ENCODE peak calls at places on chromosome 5, in nine cellular contexts. X is fibroblast of the aortic adventitia, Q is HCT116, J is thoracic aorta, N is stomach, S is OCI-LY7, K is spleen, I is cardiac fibroblast, U is AG10803. W is an unnamed sample.

GRCh38 chr5:139387611-139388197 is 2.0 kb downstream of the MZB1 start:
- DNase-seq in X (no peak), Q (no peak), J (no peak), N (no peak), S (peak), K (peak), I (no peak), U (no peak), W (no peak)

GRCh38 chr5:151150484-151151262 is 6.9 kb downstream of the ANXA6 start:
- DNase-seq in X (peak), Q (no peak), J (no peak), N (peak), S (peak), K (peak), I (peak), U (peak), W (peak)

GRCh38 chr5:133205204-133205603 is 153.4 kb downstream of the HSPA4 start:
- DNase-seq in X (peak), Q (no peak), J (no peak), N (no peak), S (no peak), K (no peak), I (no peak), U (peak), W (no peak)

GRCh38 chr5:25754895-25755294 is 1110.1 kb upstream of the CDH10 start:
- DNase-seq in X (no peak), Q (peak), J (no peak), N (no peak), S (peak), K (no peak), I (peak), U (no peak), W (no peak)

GRCh38 chr5:9903806-9904205 is 273.7 kb upstream of the TAS2R1 start:
- DNase-seq in X (peak), Q (no peak), J (no peak), N (no peak), S (no peak), K (no peak), I (peak), U (peak), W (no peak)

GRCh38 chr5:98631311-98632054 is 142.0 kb upstream of the RGMB start:
- DNase-seq in X (peak), Q (no peak), J (no peak), N (no peak), S (no peak), K (no peak), I (peak), U (peak), W (no peak)

GRCh38 chr5:119996128-119996527 is 366.8 kb downstream of the FAM170A start:
- DNase-seq in X (no peak), Q (no peak), J (no peak), N (no peak), S (no peak), K (no peak), I (no peak), U (peak), W (no peak)

GRCh38 chr5:143606043-143606752 is 202.7 kb upstream of the NR3C1 start:
- DNase-seq in X (no peak), Q (no peak), J (no peak), N (no peak), S (peak), K (no peak), I (no peak), U (peak), W (no peak)

GRCh38 chr5:143308726-143309125 is 94.8 kb downstream of the NR3C1 start:
- DNase-seq in X (peak), Q (no peak), J (no peak), N (no peak), S (no peak), K (no peak), I (no peak), U (peak), W (no peak)

GRCh38 chr5:90135979-90136378 is 273.6 kb downstream of the CETN3 start:
- DNase-seq in X (no peak), Q (no peak), J (no peak), N (no peak), S (peak), K (no peak), I (no peak), U (no peak), W (peak)

GRCh38 chr5:74201334-74202081 is 439.0 kb downstream of the ENC1 start:
- DNase-seq in X (peak), Q (no peak), J (no peak), N (peak), S (no peak), K (no peak), I (peak), U (peak), W (no peak)

GRCh38 chr5:171272996-171273970 is 35.8 kb upstream of the TLX3 start:
- DNase-seq in X (peak), Q (peak), J (no peak), N (no peak), S (peak), K (no peak), I (peak), U (peak), W (peak)
- TF ChIP-seq CTCF in X (no peak), Q (peak), J (no peak), N (no peak), S (peak), K (no peak), I (peak), U (peak), W (peak)

GRCh38 chr5:76403963-76404693 is 1.0 kb downstream of the IQGAP2 start:
- DNase-seq in X (no peak), Q (no peak), J (no peak), N (peak), S (peak), K (peak), I (peak), U (no peak), W (peak)
- TF ChIP-seq CTCF in X (no peak), Q (no peak), J (no peak), N (no peak), S (no peak), K (no peak), I (no peak), U (no peak), W (no peak)

DNA sequence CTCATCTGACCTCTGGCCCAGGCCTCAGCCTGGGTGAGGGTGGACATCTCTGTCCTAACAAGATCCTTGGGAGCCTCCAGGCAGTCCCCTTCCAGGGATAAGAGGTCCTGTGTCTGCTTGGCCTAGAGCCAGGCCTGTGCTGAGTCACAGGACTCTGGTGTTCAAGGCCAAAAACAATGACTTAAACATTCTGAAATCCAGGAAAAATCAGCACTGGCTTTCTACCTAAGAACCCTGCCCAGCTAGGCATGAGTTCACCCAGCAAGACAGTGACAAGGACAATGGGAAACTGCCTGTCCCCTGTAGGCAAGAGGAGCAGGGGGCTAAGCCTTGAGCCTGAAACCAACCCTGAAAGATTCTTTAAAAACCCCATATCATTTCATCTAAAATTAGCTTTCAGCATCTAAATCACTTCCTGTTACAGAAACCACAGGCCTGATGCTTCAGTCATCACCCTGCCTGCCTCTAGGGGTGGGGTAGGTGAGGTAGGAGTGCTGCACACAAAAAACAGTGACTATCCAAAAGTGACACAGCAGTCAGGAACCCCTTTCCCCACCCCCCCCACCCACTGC is 29.9 kb downstream of the CSF2 start:
- DNase-seq in X (peak), Q (peak), J (peak), N (peak), S (peak), K (peak), I (peak), U (peak), W (no peak)
- TF ChIP-seq CTCF in X (peak), Q (no peak), J (peak), N (no peak), S (peak), K (peak), I (peak), U (no peak), W (no peak)

GRCh38 chr5:177592010-177592834 is at the start of gene TMED9:
- DNase-seq in X (peak), Q (peak), J (peak), N (peak), S (peak), K (peak), I (peak), U (peak), W (peak)
- TF ChIP-seq CTCF in X (no peak), Q (no peak), J (peak), N (no peak), S (no peak), K (peak), I (no peak), U (no peak), W (no peak)

GRCh38 chr5:175844174-175844573 is 27.2 kb upstream of the CPLX2 start:
- DNase-seq in X (no peak), Q (no peak), J (no peak), N (no peak), S (no peak), K (no peak), I (no peak), U (no peak), W (no peak)

GRCh38 chr5:175842947-175843793 is 28.2 kb upstream of the CPLX2 start:
- DNase-seq in X (peak), Q (no peak), J (no peak), N (no peak), S (no peak), K (no peak), I (peak), U (peak), W (peak)

GRCh38 chr5:175836741-175837729 is 34.3 kb upstream of the CPLX2 start:
- DNase-seq in X (no peak), Q (no peak), J (no peak), N (no peak), S (no peak), K (no peak), I (no peak), U (no peak), W (no peak)

GRCh38 chr5:175842506-175842905 is 28.9 kb upstream of the CPLX2 start:
- DNase-seq in X (no peak), Q (no peak), J (no peak), N (no peak), S (no peak), K (no peak), I (no peak), U (no peak), W (no peak)

DNA sequence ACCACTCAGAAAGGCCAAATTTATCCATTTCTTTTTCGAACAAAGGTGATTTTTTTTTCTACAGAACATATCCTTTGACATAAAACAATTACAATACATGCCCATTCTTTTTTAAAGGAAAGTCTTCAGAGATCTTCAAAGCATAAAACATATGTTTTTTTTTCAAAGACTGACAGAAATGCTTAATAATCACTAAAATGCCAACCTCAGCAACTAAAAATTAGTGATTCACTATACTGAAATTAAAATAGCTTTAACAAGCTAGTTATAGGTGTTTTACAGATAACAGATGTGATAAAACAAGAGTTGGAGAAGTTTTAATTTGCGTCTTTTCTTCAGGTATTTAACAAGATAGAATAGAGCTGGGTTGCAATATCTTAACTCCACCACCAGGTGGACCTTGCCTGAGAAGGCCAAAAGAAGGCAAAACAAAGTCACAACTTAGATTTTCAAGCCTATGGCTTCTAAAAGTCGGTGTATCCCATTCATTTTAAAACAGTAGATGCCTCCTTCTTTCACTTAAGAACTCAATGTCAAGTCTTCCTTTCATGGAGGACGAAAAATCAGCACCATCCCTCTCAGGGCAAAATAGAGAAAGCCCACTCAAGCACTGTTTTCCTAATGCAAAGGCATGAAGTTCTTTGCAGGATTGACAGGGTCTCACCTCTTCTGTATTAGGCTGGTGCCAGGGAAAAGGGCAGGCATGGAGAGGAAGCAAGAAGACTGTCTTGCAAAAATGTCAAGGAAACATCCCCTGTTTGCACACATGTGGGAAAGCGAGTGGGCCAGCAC is 31.1 kb upstream of the CPLX2 start:
- DNase-seq in X (peak), Q (no peak), J (no peak), N (no peak), S (peak), K (no peak), I (peak), U (peak), W (no peak)
- TF ChIP-seq CTCF in X (peak), Q (no peak), J (peak), N (no peak), S (peak), K (peak), I (peak), U (peak), W (peak)